ENCODE peak calls at places on chromosomes 1 and 21, in five cellular contexts. D, Y, Q, V and U are unnamed samples.

GRCh38 chr1:76730027-76730426 is 137.3 kb upstream of the ST6GALNAC5 start:
- DNase-seq in D (no peak), Y (no peak), Q (no peak), V (no peak), U (no peak)

GRCh38 chr1:185789846-185790735 is 55.9 kb downstream of the HMCN1 start:
- DNase-seq in D (no peak), Y (no peak), Q (no peak), V (no peak), U (no peak)

GRCh38 chr1:87151500-87152421 is 176.9 kb upstream of the LMO4 start:
- DNase-seq in D (peak), Y (no peak), Q (peak), V (peak), U (peak)

GRCh38 chr1:32112800-32113375 is 5.0 kb downstream of the KPNA6 start:
- DNase-seq in D (no peak), Y (no peak), Q (no peak), V (no peak), U (no peak)

GRCh38 chr1:204578867-204579664 is 62.9 kb downstream of the MDM4 start:
- DNase-seq in D (peak), Y (no peak), Q (peak), V (no peak), U (no peak)

GRCh38 chr1:201598396-201598795 is 59.5 kb downstream of the NAV1 start:
- DNase-seq in D (no peak), Y (no peak), Q (no peak), V (no peak), U (no peak)

GRCh38 chr1:18557621-18558465 is 72.8 kb upstream of the PAX7 start:
- DNase-seq in D (no peak), Y (no peak), Q (no peak), V (no peak), U (no peak)

GRCh38 chr1:27343639-27344025 is 1.8 kb downstream of the SYTL1 start:
- DNase-seq in D (no peak), Y (no peak), Q (no peak), V (no peak), U (no peak)

GRCh38 chr1:20187103-20187812 is 940 bp upstream of the PLA2G2C start:
- DNase-seq in D (no peak), Y (no peak), Q (no peak), V (no peak), U (peak)

GRCh38 chr1:115727706-115728249 is 40.7 kb downstream of the CASQ2 start:
- DNase-seq in D (peak), Y (no peak), Q (no peak), V (peak), U (no peak)

GRCh38 chr1:203526572-203526971 is 32.6 kb downstream of the OPTC start:
- DNase-seq in D (no peak), Y (no peak), Q (no peak), V (no peak), U (no peak)

GRCh38 chr1:119743308-119743707 is 25.4 kb downstream of the HMGCS2 start:
- DNase-seq in D (no peak), Y (no peak), Q (no peak), V (no peak), U (peak)

GRCh38 chr1:67583462-67583950 is 101.5 kb upstream of the GADD45A start:
- DNase-seq in D (no peak), Y (no peak), Q (no peak), V (no peak), U (no peak)

GRCh38 chr1:84598418-84598817 is 24.2 kb upstream of the CTBS start:
- DNase-seq in D (no peak), Y (no peak), Q (no peak), V (no peak), U (no peak)

GRCh38 chr1:119880063-119880462 is 16.3 kb downstream of the ADAM30 start:
- DNase-seq in D (no peak), Y (no peak), Q (no peak), V (no peak), U (peak)

GRCh38 chr1:150578278-150579109 is 916 bp downstream of the MCL1 start:
- DNase-seq in D (peak), Y (no peak), Q (no peak), V (no peak), U (peak)

GRCh38 chr1:29312469-29313466 is 76.4 kb downstream of the PTPRU start:
- DNase-seq in D (no peak), Y (no peak), Q (no peak), V (peak), U (no peak)

GRCh38 chr1:87329051-87329755 is 523 bp downstream of the LMO4 start:
- DNase-seq in D (peak), Y (no peak), Q (no peak), V (peak), U (peak)

GRCh38 chr21:44529503-44530125 is 10.4 kb downstream of the KRTAP10-1 start:
- DNase-seq in D (no peak), Y (no peak), Q (no peak), V (peak), U (no peak)

GRCh38 chr1:166489670-166490436 is 323.1 kb upstream of the FAM78B start:
- DNase-seq in D (peak), Y (peak), Q (no peak), V (no peak), U (peak)

GRCh38 chr1:237012789-237013383 is 8.6 kb upstream of the MT1HL1 start:
- DNase-seq in D (peak), Y (no peak), Q (no peak), V (no peak), U (peak)

GRCh38 chr1:159829822-159830455 is 3.3 kb downstream of the SLAMF8 start:
- DNase-seq in D (no peak), Y (no peak), Q (no peak), V (no peak), U (no peak)

GRCh38 chr1:2526824-2527552 is 592 bp upstream of the PANK4 start:
- DNase-seq in D (peak), Y (no peak), Q (no peak), V (no peak), U (no peak)

GRCh38 chr1:167629681-167630567 is at the start of gene RCSD1:
- DNase-seq in D (peak), Y (no peak), Q (peak), V (no peak), U (peak)

GRCh38 chr21:17390575-17390974 is 122.3 kb upstream of the CXADR start:
- DNase-seq in D (no peak), Y (no peak), Q (no peak), V (no peak), U (no peak)

GRCh38 chr21:17389311-17389710 is 123.5 kb upstream of the CXADR start:
- DNase-seq in D (no peak), Y (no peak), Q (no peak), V (no peak), U (no peak)

GRCh38 chr21:17387030-17387617 is 125.7 kb upstream of the CXADR start:
- DNase-seq in D (peak), Y (peak), Q (peak), V (no peak), U (peak)

GRCh38 chr21:17386498-17386897 is 126.3 kb upstream of the CXADR start:
- DNase-seq in D (no peak), Y (no peak), Q (no peak), V (no peak), U (no peak)

GRCh38 chr21:17388226-17388625 is 124.6 kb upstream of the CXADR start:
- DNase-seq in D (no peak), Y (no peak), Q (no peak), V (no peak), U (no peak)
- TF ChIP-seq POLR2A in D (no peak), Y (no peak), Q (no peak), V (no peak), U (no peak)

DNA sequence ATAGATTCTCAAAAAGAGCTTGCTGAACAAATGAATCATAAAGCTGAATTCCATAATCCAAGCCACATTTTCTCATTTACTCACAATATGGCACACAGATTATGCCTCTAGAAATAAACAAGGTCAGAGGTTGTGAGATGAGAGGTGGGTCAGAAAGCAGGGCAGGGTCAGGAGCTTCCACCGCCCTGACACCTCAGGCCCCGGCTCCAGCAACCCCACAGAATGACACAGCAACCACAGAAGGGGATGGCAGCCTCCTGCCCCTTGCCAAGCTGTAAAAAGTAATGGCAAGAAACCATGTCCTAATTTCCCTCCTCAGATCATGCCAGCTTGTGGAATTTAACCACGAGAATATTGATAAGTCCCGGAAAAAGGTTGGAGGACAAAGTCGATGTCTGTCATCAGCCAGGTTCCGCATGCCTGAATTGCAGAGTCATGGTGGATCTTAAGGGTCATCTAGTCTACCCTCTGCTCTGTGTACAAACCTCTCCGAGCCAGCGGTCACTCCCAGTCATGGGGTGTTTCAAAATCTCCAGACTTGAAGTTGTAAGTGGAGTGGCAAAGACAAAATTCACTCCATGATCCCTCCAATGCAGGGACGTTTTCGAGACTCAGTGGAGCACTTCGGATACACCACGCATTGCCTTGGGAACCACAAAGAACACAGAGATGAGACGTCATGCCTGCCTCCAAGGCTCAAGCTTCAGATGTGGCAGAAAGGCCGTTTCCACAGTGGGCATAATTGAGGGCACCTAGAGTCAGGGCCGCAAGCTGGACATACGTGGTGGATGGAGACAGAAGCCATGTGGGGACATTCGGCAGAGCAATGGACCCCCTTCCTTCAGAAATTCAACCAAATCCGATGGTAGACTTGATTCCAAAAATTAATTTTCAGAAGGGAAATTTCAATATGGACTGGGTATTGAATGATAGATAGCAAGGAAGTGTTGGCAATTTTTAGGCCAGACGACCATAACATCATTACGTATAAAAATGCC is 254.0 kb downstream of the TOMM20 start:
- DNase-seq in D (no peak), Y (no peak), Q (no peak), V (no peak), U (peak)
- TF ChIP-seq POLR2A in D (no peak), Y (no peak), Q (no peak), V (no peak), U (no peak)

DNA sequence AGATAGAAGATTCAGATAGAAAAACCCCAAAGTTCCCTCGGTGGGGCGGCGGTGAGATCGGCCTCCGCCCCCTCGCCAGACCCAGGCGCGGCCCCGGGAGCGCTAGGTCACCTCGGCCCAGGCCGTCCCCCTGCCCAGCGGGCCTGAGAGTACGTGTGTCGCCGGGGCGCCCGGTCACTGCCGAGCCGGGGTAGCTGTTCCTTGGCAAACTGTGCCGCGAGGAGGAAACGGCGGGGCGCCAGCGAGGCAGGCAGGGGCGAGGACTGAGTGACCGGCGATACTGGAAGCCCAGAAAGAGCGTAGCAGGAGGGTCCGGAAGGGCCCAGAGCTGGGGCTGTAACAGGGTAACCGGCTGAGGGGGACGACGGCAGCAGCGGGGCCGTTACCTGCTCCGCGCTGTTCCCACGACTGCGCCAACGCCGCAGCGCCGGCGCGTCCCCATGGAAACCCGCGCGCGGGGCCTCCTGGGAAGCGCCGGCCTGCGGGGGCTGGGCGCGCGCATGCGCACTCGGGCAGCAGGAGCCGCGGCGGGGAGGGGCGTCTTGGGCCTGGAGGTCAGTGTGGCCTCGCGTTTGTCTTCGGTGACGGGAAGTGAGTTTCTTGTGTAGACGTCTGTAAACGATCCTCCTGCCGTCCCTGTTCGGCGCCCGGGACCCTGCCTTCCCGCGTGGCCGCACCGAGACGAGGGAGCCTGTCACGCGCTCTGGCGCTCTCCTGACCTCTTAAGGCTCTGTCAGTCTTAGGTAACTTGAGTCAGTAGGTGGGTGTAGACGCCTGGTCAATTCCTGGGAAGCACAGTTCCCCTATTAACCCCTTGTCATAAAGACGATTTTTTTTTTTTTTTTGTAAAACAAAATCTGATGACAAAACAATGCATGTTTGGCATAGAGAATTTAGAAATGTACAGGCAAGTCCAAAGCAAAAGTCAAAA is at the start of gene LCA5L:
- DNase-seq in D (peak), Y (peak), Q (peak), V (peak), U (peak)
- TF ChIP-seq POLR2A in D (peak), Y (peak), Q (peak), V (no peak), U (peak)

DNA sequence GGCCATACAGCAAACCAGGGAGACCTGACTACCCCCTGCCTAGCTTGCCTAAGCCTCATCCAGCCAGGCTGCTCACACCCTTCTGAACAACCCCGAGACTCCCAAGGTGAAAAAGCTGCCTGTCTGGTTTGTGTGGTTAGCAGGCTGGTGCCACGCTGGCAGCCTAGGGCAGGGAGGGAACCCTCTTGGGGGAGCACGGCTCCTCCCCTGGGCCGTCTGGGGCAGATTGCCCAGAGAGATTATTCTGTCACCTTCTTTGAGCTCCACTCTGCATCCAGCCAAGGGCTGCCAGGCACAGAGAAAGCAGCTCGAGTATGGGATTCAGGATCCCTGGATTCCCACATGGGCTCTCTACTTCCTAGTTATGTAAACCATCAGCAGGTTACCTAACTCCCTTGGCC is 27.5 kb upstream of the TCEA3 start:
- DNase-seq in D (no peak), Y (peak), Q (no peak), V (peak), U (peak)
- TF ChIP-seq POLR2A in D (no peak), Y (no peak), Q (no peak), V (no peak), U (no peak)

DNA sequence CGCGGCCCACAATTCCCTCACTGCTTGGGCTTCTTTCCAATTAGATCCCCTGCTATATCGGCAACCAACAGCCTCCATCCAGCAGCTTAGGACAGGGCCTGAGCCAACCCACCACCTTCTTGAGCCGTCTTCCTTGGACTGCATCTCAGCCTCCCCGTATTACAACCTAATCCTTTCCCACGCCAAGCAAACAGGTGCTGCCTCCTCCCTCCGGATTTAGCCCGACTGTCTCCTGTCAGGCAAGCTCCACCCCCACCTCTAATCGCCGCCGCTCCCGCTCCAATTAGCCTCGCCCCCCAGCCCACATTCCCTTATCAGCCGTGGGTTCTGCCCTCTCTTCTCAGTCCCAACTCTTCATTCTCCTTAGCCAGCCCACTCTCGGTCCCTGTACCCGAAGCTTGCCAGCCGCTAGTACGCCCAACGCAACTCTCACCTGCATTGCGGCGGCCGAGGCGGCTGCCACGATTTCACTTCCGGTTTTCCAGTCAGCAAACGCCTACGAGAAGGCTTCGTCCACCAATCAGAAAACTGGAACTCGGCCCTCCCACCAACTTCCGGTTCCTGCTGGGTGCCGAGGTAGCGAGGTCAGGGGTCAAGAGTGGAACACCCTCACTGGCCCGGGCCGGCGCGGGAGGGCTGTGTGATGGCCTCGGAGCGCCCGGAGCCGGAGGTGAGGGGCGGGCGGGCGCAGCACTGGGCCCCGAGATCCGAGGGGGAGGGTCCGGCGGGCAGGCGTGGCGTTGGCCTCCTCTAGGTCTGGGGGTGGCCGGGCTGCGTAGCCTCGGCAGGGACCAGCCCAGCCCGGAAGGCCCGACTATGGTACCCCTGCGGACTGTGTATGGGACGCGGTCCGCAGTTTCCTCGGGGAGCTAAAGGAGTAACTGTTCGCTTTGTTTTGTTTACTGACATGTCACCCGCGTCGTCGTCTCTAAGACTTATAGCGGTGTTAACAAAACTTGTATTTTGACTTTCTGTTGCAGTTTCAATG is at the start of the genes MED8 and SZT2:
- DNase-seq in D (peak), Y (peak), Q (peak), V (peak), U (peak)
- TF ChIP-seq POLR2A in D (peak), Y (peak), Q (peak), V (peak), U (peak)

GRCh38 chr1:6703016-6703415 is 1.4 kb upstream of the DNAJC11 start:
- DNase-seq in D (no peak), Y (no peak), Q (no peak), V (no peak), U (peak)

GRCh38 chr1:6695861-6696260 is 5.8 kb downstream of the DNAJC11 start:
- DNase-seq in D (no peak), Y (no peak), Q (no peak), V (no peak), U (no peak)

GRCh38 chr1:6704746-6705145 is 3.1 kb upstream of the DNAJC11 start:
- DNase-seq in D (no peak), Y (no peak), Q (no peak), V (peak), U (no peak)

GRCh38 chr1:6700853-6701436 is 671 bp downstream of the DNAJC11 start:
- DNase-seq in D (no peak), Y (no peak), Q (no peak), V (peak), U (peak)

DNA sequence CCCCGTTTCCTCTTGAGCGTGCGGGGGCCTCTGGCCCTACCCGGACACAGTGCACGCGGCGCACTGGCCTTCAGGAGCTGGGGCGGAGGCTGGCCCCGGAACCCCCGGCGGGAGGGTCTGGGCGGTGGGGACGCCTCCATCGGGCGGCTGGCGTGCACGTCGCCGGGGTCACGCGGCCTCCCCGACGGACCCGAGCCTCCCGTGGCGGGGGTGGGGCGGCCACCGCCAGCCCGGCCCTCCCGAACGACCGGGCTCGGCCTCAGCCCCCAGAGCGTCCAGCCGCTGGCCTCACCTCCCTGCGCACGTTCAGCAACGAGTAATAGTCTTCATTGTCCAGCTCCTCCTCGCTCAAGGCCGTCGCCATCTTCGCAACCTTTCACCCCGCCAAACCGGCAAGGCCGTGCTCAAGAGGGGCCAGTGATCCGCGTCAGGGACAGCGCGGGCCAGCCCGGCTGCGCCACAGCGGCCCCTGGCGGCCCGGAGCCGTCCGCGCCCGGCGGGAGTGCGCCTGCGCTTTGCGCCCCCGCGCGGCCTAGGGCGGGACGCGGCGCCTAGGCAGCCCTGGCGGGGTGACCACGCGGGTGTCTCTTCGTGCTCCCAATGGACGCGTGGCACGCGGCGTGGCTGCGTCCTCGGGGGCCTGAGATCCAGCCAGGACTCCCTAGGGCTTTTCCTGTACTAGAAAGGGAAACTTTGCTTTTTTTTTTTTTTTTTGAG is at the start of gene DNAJC11:
- DNase-seq in D (peak), Y (peak), Q (peak), V (peak), U (peak)
- TF ChIP-seq POLR2A in D (peak), Y (peak), Q (peak), V (no peak), U (peak)

GRCh38 chr1:111199881-111200801 is at the start of gene DENND2D:
- DNase-seq in D (peak), Y (no peak), Q (no peak), V (no peak), U (no peak)
- TF ChIP-seq POLR2A in D (no peak), Y (no peak), Q (no peak), V (no peak), U (no peak)

GRCh38 chr1:9687120-9687875 is 35.8 kb downstream of the PIK3CD start:
- DNase-seq in D (peak), Y (no peak), Q (peak), V (no peak), U (peak)
- TF ChIP-seq POLR2A in D (no peak), Y (peak), Q (peak), V (no peak), U (no peak)